ENCODE peak calls at places on chromosomes 2 and 18, in six cellular contexts. One of them, this sample, is unnamed.

GRCh38 chr2:206442854-206443734 is at the start of gene ADAM23:
- DNase-seq in NCI-H446 treated with DMSO at 0.1 percent for 48 hours: peak; percentile 29
- DNase-seq in NCI-H1092: peak; percentile 51
- DNase-seq in HCT116: no peak
- DNase-seq in upper lobe of right lung: no peak
- DNase-seq in NCI-H1930: peak; percentile 86
- DNase-seq in this sample: no peak

GRCh38 chr2:222730346-222731065 is 59.0 kb downstream of the MOGAT1 start:
- DNase-seq in NCI-H446 treated with DMSO at 0.1 percent for 48 hours: no peak
- DNase-seq in NCI-H1092: no peak
- DNase-seq in HCT116: no peak
- DNase-seq in upper lobe of right lung: no peak
- DNase-seq in NCI-H1930: no peak
- DNase-seq in this sample: no peak

GRCh38 chr2:45973426-45973825 is 322.0 kb downstream of the PRKCE start:
- DNase-seq in NCI-H446 treated with DMSO at 0.1 percent for 48 hours: peak; percentile 68
- DNase-seq in NCI-H1092: no peak
- DNase-seq in HCT116: no peak
- DNase-seq in upper lobe of right lung: no peak
- DNase-seq in NCI-H1930: no peak
- DNase-seq in this sample: no peak

GRCh38 chr18:37276111-37276510 is 289.5 kb downstream of the CELF4 start:
- DNase-seq in NCI-H446 treated with DMSO at 0.1 percent for 48 hours: no peak
- DNase-seq in NCI-H1092: no peak
- DNase-seq in HCT116: no peak
- DNase-seq in upper lobe of right lung: no peak
- DNase-seq in NCI-H1930: no peak
- DNase-seq in this sample: no peak

GRCh38 chr18:45874501-45875184 is 49.2 kb downstream of the SIGLEC15 start:
- DNase-seq in NCI-H446 treated with DMSO at 0.1 percent for 48 hours: no peak
- DNase-seq in NCI-H1092: no peak
- DNase-seq in HCT116: no peak
- DNase-seq in upper lobe of right lung: no peak
- DNase-seq in NCI-H1930: no peak
- DNase-seq in this sample: no peak

GRCh38 chr2:219281588-219281987 is 2.4 kb downstream of the DNAJB2 start:
- DNase-seq in NCI-H446 treated with DMSO at 0.1 percent for 48 hours: no peak
- DNase-seq in NCI-H1092: no peak
- DNase-seq in HCT116: no peak
- DNase-seq in upper lobe of right lung: no peak
- DNase-seq in NCI-H1930: no peak
- DNase-seq in this sample: no peak

GRCh38 chr2:25334482-25334881 is 7.2 kb downstream of the DNMT3A start:
- DNase-seq in NCI-H446 treated with DMSO at 0.1 percent for 48 hours: no peak
- DNase-seq in NCI-H1092: no peak
- DNase-seq in HCT116: no peak
- DNase-seq in upper lobe of right lung: no peak
- DNase-seq in NCI-H1930: no peak
- DNase-seq in this sample: no peak

GRCh38 chr2:142877265-142877756 is at the start of gene KYNU:
- DNase-seq in NCI-H446 treated with DMSO at 0.1 percent for 48 hours: no peak
- DNase-seq in NCI-H1092: no peak
- DNase-seq in HCT116: no peak
- DNase-seq in upper lobe of right lung: no peak
- DNase-seq in NCI-H1930: no peak
- DNase-seq in this sample: no peak

GRCh38 chr2:217877866-217878265 is 124.9 kb downstream of the TNS1 start:
- DNase-seq in NCI-H446 treated with DMSO at 0.1 percent for 48 hours: no peak
- DNase-seq in NCI-H1092: no peak
- DNase-seq in HCT116: no peak
- DNase-seq in upper lobe of right lung: no peak
- DNase-seq in NCI-H1930: no peak
- DNase-seq in this sample: no peak

GRCh38 chr2:55163258-55163657 is 68.8 kb downstream of the CLHC1 start:
- DNase-seq in NCI-H446 treated with DMSO at 0.1 percent for 48 hours: no peak
- DNase-seq in NCI-H1092: no peak
- DNase-seq in HCT116: no peak
- DNase-seq in upper lobe of right lung: no peak
- DNase-seq in NCI-H1930: no peak
- DNase-seq in this sample: no peak

GRCh38 chr2:146850746-146851145 is 994.1 kb upstream of the ACVR2A start:
- DNase-seq in NCI-H446 treated with DMSO at 0.1 percent for 48 hours: no peak
- DNase-seq in NCI-H1092: no peak
- DNase-seq in HCT116: no peak
- DNase-seq in upper lobe of right lung: no peak
- DNase-seq in NCI-H1930: no peak
- DNase-seq in this sample: no peak

GRCh38 chr2:105397025-105397722 is 1.7 kb downstream of the FHL2 start:
- DNase-seq in NCI-H446 treated with DMSO at 0.1 percent for 48 hours: no peak
- DNase-seq in NCI-H1092: no peak
- DNase-seq in HCT116: peak; percentile 60
- DNase-seq in upper lobe of right lung: no peak
- DNase-seq in NCI-H1930: no peak
- DNase-seq in this sample: no peak

GRCh38 chr18:8359076-8359475 is 250.2 kb upstream of the RAB12 start:
- DNase-seq in NCI-H446 treated with DMSO at 0.1 percent for 48 hours: no peak
- DNase-seq in NCI-H1092: no peak
- DNase-seq in HCT116: no peak
- DNase-seq in upper lobe of right lung: no peak
- DNase-seq in NCI-H1930: no peak
- DNase-seq in this sample: no peak

GRCh38 chr2:98172150-98172765 is 85.3 kb downstream of the VWA3B start:
- DNase-seq in NCI-H446 treated with DMSO at 0.1 percent for 48 hours: no peak
- DNase-seq in NCI-H1092: no peak
- DNase-seq in HCT116: no peak
- DNase-seq in upper lobe of right lung: no peak
- DNase-seq in NCI-H1930: no peak
- DNase-seq in this sample: no peak

GRCh38 chr2:10279946-10280463 is 22.7 kb upstream of the HPCAL1 start:
- DNase-seq in NCI-H446 treated with DMSO at 0.1 percent for 48 hours: no peak
- DNase-seq in NCI-H1092: no peak
- DNase-seq in HCT116: no peak
- DNase-seq in upper lobe of right lung: peak; percentile 27
- DNase-seq in NCI-H1930: no peak
- DNase-seq in this sample: no peak

GRCh38 chr2:64987963-64988419 is 1.2 kb upstream of the SLC1A4 start:
- DNase-seq in NCI-H446 treated with DMSO at 0.1 percent for 48 hours: no peak
- DNase-seq in NCI-H1092: no peak
- DNase-seq in HCT116: no peak
- DNase-seq in upper lobe of right lung: no peak
- DNase-seq in NCI-H1930: no peak
- DNase-seq in this sample: peak; percentile 95

GRCh38 chr2:239429473-239430350 is 28.9 kb upstream of the HDAC4 start:
- DNase-seq in NCI-H446 treated with DMSO at 0.1 percent for 48 hours: no peak
- DNase-seq in NCI-H1092: no peak
- DNase-seq in HCT116: no peak
- DNase-seq in upper lobe of right lung: no peak
- DNase-seq in NCI-H1930: no peak
- DNase-seq in this sample: no peak

GRCh38 chr18:22705328-22705727 is 227.8 kb upstream of the RBBP8 start:
- DNase-seq in NCI-H446 treated with DMSO at 0.1 percent for 48 hours: no peak
- DNase-seq in NCI-H1092: no peak
- DNase-seq in HCT116: no peak
- DNase-seq in upper lobe of right lung: no peak
- DNase-seq in NCI-H1930: no peak
- DNase-seq in this sample: peak; percentile 27

GRCh38 chr2:238424313-238424700 is 2.4 kb upstream of the ASB1 start:
- DNase-seq in NCI-H446 treated with DMSO at 0.1 percent for 48 hours: no peak
- DNase-seq in NCI-H1092: no peak
- DNase-seq in HCT116: no peak
- DNase-seq in upper lobe of right lung: no peak
- DNase-seq in NCI-H1930: no peak
- DNase-seq in this sample: no peak

GRCh38 chr2:25851740-25852503 is 26.4 kb downstream of the ASXL2 start:
- DNase-seq in NCI-H446 treated with DMSO at 0.1 percent for 48 hours: peak; percentile 18
- DNase-seq in NCI-H1092: no peak
- DNase-seq in HCT116: peak; percentile 41
- DNase-seq in upper lobe of right lung: no peak
- DNase-seq in NCI-H1930: peak; percentile 7
- DNase-seq in this sample: peak; percentile 82

GRCh38 chr18:70339915-70340314 is 51.1 kb downstream of the SOCS6 start:
- DNase-seq in NCI-H446 treated with DMSO at 0.1 percent for 48 hours: no peak
- DNase-seq in NCI-H1092: no peak
- DNase-seq in HCT116: no peak
- DNase-seq in upper lobe of right lung: no peak
- DNase-seq in NCI-H1930: no peak
- DNase-seq in this sample: no peak

GRCh38 chr2:212448698-212449097 is 89.9 kb downstream of the ERBB4 start:
- DNase-seq in NCI-H446 treated with DMSO at 0.1 percent for 48 hours: no peak
- DNase-seq in NCI-H1092: no peak
- DNase-seq in HCT116: no peak
- DNase-seq in upper lobe of right lung: no peak
- DNase-seq in NCI-H1930: no peak
- DNase-seq in this sample: no peak

GRCh38 chr2:98839292-98839691 is 96.7 kb downstream of the CRACDL start:
- DNase-seq in NCI-H446 treated with DMSO at 0.1 percent for 48 hours: no peak
- DNase-seq in NCI-H1092: no peak
- DNase-seq in HCT116: no peak
- DNase-seq in upper lobe of right lung: no peak
- DNase-seq in NCI-H1930: no peak
- DNase-seq in this sample: no peak

GRCh38 chr2:127083819-127084503 is 23.0 kb downstream of the BIN1 start:
- DNase-seq in NCI-H446 treated with DMSO at 0.1 percent for 48 hours: no peak
- DNase-seq in NCI-H1092: no peak
- DNase-seq in HCT116: no peak
- DNase-seq in upper lobe of right lung: peak; percentile 88
- DNase-seq in NCI-H1930: no peak
- DNase-seq in this sample: no peak

GRCh38 chr2:109324859-109325258 is 195.9 kb downstream of the SH3RF3 start:
- DNase-seq in NCI-H446 treated with DMSO at 0.1 percent for 48 hours: no peak
- DNase-seq in NCI-H1092: no peak
- DNase-seq in HCT116: no peak
- DNase-seq in upper lobe of right lung: no peak
- DNase-seq in NCI-H1930: no peak
- DNase-seq in this sample: no peak

GRCh38 chr2:45964226-45964841 is 312.9 kb downstream of the PRKCE start:
- DNase-seq in NCI-H446 treated with DMSO at 0.1 percent for 48 hours: peak; percentile 86
- DNase-seq in NCI-H1092: peak; percentile 65
- DNase-seq in HCT116: peak; percentile 97
- DNase-seq in upper lobe of right lung: peak; percentile 78
- DNase-seq in NCI-H1930: no peak
- DNase-seq in this sample: peak; percentile 99

GRCh38 chr2:160376576-160376975 is 117.0 kb downstream of the RBMS1 start:
- DNase-seq in NCI-H446 treated with DMSO at 0.1 percent for 48 hours: no peak
- DNase-seq in NCI-H1092: no peak
- DNase-seq in HCT116: no peak
- DNase-seq in upper lobe of right lung: no peak
- DNase-seq in NCI-H1930: no peak
- DNase-seq in this sample: no peak

GRCh38 chr2:218920504-218920903 is 39.0 kb upstream of the CDK5R2 start:
- DNase-seq in NCI-H446 treated with DMSO at 0.1 percent for 48 hours: no peak
- DNase-seq in NCI-H1092: no peak
- DNase-seq in HCT116: no peak
- DNase-seq in upper lobe of right lung: no peak
- DNase-seq in NCI-H1930: no peak
- DNase-seq in this sample: no peak